ENCODE peak calls at places on chromosomes 1 and 21, in six cellular contexts. P is H1, C is H9, A is IMR-90, I is mesenchymal stem cell, B is neuronal stem cell. M is an unnamed sample.

GRCh38 chr1:21701401-21701800 is 32.2 kb upstream of the RAP1GAP start:
- DNase-seq in I (no peak), P (no peak), C (no peak), B (no peak), A (no peak), M (no peak)

GRCh38 chr1:180947901-180948311 is 35.2 kb downstream of the KIAA1614 start:
- DNase-seq in A (no peak), C (no peak), I (no peak), P (no peak), B (no peak), M (no peak)

GRCh38 chr1:173015629-173016028 is 35.1 kb downstream of the TNFSF18 start:
- DNase-seq in I (no peak), C (no peak), B (no peak), P (no peak), A (no peak), M (peak)

GRCh38 chr1:85850238-85850637 is 142.0 kb upstream of the ZNHIT6 start:
- DNase-seq in I (peak), P (no peak), A (peak), C (no peak), B (no peak), M (peak)

GRCh38 chr1:13775446-13775845 is 75.5 kb downstream of the PRDM2 start:
- DNase-seq in I (no peak), P (no peak), C (no peak), A (peak), B (no peak), M (no peak)

GRCh38 chr1:109763646-109764415 is at the start of gene EPS8L3:
- DNase-seq in A (no peak), P (no peak), I (no peak), B (no peak), C (no peak), M (no peak)

GRCh38 chr1:145846191-145846590 is 761 bp downstream of the NUDT17 start:
- DNase-seq in A (peak), C (peak), I (peak), B (peak), P (peak), M (no peak)

GRCh38 chr1:47761201-47761930 is 235.8 kb downstream of the TRABD2B start:
- DNase-seq in A (no peak), B (no peak), C (no peak), I (no peak), P (no peak), M (no peak)

GRCh38 chr1:1352784-1353388 is 3.7 kb upstream of the DVL1 start:
- DNase-seq in I (no peak), P (no peak), C (no peak), B (no peak), A (no peak), M (no peak)

DNA sequence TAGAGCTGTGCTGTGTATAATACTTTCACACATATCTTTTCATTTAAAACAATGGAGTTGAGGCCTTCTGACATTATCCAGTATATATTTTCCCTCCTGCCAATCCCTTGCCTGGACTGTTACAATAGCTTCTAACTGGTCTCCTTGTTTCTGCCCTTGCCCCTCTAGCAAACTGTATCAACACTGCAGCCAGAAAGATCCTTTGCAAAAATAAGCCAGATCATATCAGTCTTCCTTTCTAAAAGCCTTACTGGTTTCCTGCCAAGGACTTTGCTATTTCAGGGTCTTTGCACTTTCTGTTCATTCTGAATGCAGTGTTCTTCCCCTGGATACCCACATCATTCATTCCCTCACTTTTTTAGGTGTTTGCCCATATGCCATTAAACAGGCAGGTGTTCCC is 370.1 kb downstream of the PTBP2 start:
- DNase-seq in P (no peak), B (no peak), C (no peak), I (no peak), A (no peak), M (no peak)
- H4K91ac ChIP-seq in P (no peak), B (no peak), C (no peak), I (no peak), A (no peak), M (no peak)

GRCh38 chr21:32726742-32727477 is 903 bp downstream of the SYNJ1 start:
- DNase-seq in P (no peak), C (no peak), A (peak), I (peak), B (peak), M (peak)
- H3K14ac ChIP-seq in P (no peak), C (no peak), A (peak), I (peak), B (no peak), M (peak)

GRCh38 chr1:40040511-40041465 is at the start of gene CAP1:
- DNase-seq in B (peak), I (peak), P (peak), C (peak), A (peak), M (peak)
- H3K4ac ChIP-seq in B (no peak), I (peak), P (peak), C (peak), A (peak), M (peak)

GRCh38 chr1:23103001-23103879 is 65.4 kb downstream of the LUZP1 start:
- DNase-seq in C (no peak), A (peak), P (no peak), B (no peak), I (peak), M (peak)
- H4K91ac ChIP-seq in C (no peak), A (peak), P (no peak), B (no peak), I (no peak), M (no peak)

GRCh38 chr1:8702121-8702520 is 115.3 kb downstream of the RERE start:
- DNase-seq in P (no peak), C (peak), I (peak), B (no peak), A (no peak), M (peak)
- H3K14ac ChIP-seq in P (peak), C (peak), I (no peak), B (no peak), A (peak), M (no peak)

DNA sequence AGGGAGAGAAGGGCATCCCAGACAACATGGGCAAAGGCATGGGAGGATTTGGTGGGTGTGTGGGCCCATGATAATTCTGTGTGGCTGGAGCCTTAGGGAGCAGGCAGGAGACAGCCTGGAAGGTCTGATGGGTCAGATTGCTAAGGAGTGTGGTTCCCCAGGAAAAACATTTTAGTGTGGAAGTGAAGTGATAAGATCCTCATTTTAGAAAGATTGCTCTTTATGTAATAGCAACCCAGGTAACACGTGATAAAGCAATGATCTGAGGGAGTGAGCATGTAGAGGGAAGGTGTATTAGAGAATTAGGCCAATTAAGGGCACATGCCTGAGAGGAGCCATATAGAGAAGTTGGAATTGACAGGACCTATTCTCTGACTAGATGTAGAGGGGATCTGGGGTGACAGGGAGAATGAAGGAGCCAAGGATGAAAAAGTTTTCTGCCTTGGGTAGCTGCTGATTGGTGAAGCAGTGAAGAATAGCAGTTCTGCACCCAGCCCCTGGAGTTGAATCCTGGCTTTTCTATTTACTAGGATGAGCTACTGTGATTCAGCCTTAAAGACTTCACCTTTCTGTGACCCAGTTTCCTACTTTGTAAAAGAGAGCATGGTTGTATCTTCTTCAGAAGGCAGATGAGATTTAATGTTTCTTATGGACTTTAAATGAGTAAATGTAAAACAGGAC is 18.7 kb upstream of the SLAMF6 start:
- DNase-seq in I (peak), C (no peak), P (no peak), B (no peak), A (no peak), M (no peak)
- H3K4ac ChIP-seq in I (no peak), C (no peak), P (no peak), B (no peak), A (no peak), M (no peak)

GRCh38 chr1:78475888-78476610 is 14.7 kb upstream of the PTGFR start:
- DNase-seq in I (no peak), B (no peak), P (no peak), C (no peak), A (no peak), M (no peak)

GRCh38 chr1:78469561-78469960 is 21.2 kb upstream of the PTGFR start:
- DNase-seq in A (no peak), C (no peak), I (no peak), B (no peak), P (no peak), M (no peak)

GRCh38 chr1:78472251-78472620 is 18.5 kb upstream of the PTGFR start:
- DNase-seq in C (no peak), I (no peak), B (no peak), P (no peak), A (no peak), M (no peak)

GRCh38 chr1:78472851-78473496 is 17.8 kb upstream of the PTGFR start:
- DNase-seq in P (no peak), C (no peak), B (no peak), I (no peak), A (no peak), M (no peak)

GRCh38 chr1:78474092-78474491 is 16.7 kb upstream of the PTGFR start:
- DNase-seq in B (no peak), A (no peak), C (no peak), I (no peak), P (no peak), M (no peak)
- H4K91ac ChIP-seq in B (no peak), A (no peak), C (no peak), I (no peak), P (no peak), M (no peak)

DNA sequence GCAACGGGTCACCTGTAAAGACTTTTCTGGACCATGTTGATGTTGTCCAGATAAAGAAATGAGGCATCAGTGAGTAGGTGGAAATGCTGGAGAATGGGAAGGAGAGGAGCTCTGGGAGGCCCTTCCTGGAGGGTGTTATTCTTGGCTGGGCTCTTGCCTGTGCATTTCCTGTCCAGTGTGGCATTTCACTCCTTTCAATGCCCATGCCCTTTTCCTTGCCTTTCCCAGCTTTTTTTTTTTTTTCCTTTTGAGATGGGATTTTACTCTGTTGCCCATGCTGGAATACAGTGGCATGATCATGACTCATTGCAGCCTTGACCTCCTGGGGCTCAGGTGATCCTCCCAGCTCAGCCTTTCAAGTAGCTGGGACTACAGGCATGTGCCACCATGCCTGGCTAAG is 11.8 kb downstream of the NOS1AP start:
- DNase-seq in B (no peak), I (no peak), P (no peak), C (no peak), A (no peak), M (no peak)
- H3K14ac ChIP-seq in B (no peak), I (no peak), P (no peak), C (no peak), A (no peak), M (no peak)

M was measured in trophoblast cell.